ENCODE peak calls at places on chromosomes 12 and 14, in four cellular contexts. T, X, H and J are unnamed samples.

GRCh38 chr12:52949413-52950331 is 754 bp downstream of the KRT18 start:
- DNase-seq in T (peak), X (peak), H (peak), J (peak)

GRCh38 chr14:88911811-88912210 is 87.4 kb downstream of the TTC8 start:
- DNase-seq in T (no peak), X (no peak), H (no peak), J (no peak)

GRCh38 chr14:52609445-52610044 is 56.9 kb downstream of the GPR137C start:
- DNase-seq in T (no peak), X (no peak), H (no peak), J (no peak)

GRCh38 chr12:23415180-23415579 is 534.3 kb downstream of the SOX5 start:
- DNase-seq in T (no peak), X (peak), H (peak), J (no peak)

GRCh38 chr14:55412686-55413085 is 1.1 kb upstream of the ATG14 start:
- DNase-seq in T (no peak), X (no peak), H (no peak), J (peak)

GRCh38 chr12:82176761-82177490 is 181.3 kb downstream of the CCDC59 start:
- DNase-seq in T (no peak), X (peak), H (no peak), J (no peak)

GRCh38 chr12:81942588-81942987 is 183.4 kb upstream of the PPFIA2 start:
- DNase-seq in T (no peak), X (no peak), H (no peak), J (no peak)

GRCh38 chr12:120996133-120996746 is 17.9 kb downstream of the HNF1A start:
- DNase-seq in T (no peak), X (no peak), H (no peak), J (no peak)

GRCh38 chr12:59396519-59396918 is 199.3 kb upstream of the SLC16A7 start:
- DNase-seq in T (no peak), X (no peak), H (no peak), J (no peak)

GRCh38 chr14:94005324-94005723 is 8.2 kb downstream of the CCDC197 start:
- DNase-seq in T (no peak), X (peak), H (no peak), J (no peak)

GRCh38 chr14:102838531-102838930 is 61.3 kb downstream of the TRAF3 start:
- DNase-seq in T (no peak), X (no peak), H (no peak), J (no peak)

GRCh38 chr12:11727133-11727664 is 77.7 kb downstream of the ETV6 start:
- DNase-seq in T (no peak), X (no peak), H (no peak), J (no peak)

GRCh38 chr12:70535896-70536374 is 101.3 kb downstream of the PTPRB start:
- DNase-seq in T (no peak), X (no peak), H (peak), J (no peak)

GRCh38 chr14:54102051-54102456 is 145.4 kb upstream of the BMP4 start:
- DNase-seq in T (no peak), X (no peak), H (no peak), J (no peak)

GRCh38 chr14:53306267-53306721 is 153.2 kb upstream of the DDHD1 start:
- DNase-seq in T (peak), X (peak), H (peak), J (peak)

GRCh38 chr12:93336344-93336743 is 41.4 kb upstream of the NUDT4 start:
- DNase-seq in T (no peak), X (peak), H (peak), J (peak)

GRCh38 chr14:73403181-73403752 is 55.1 kb downstream of the NUMB start:
- DNase-seq in T (no peak), X (no peak), H (no peak), J (no peak)

GRCh38 chr14:104665092-104665662 is 24.2 kb upstream of the INF2 start:
- DNase-seq in T (no peak), X (peak), H (peak), J (no peak)

GRCh38 chr14:33642641-33643342 is 308.1 kb downstream of the EGLN3 start:
- DNase-seq in T (no peak), X (no peak), H (no peak), J (peak)

GRCh38 chr12:111692575-111693210 is 6.8 kb downstream of the ACAD10 start:
- DNase-seq in T (no peak), X (peak), H (peak), J (peak)

GRCh38 chr14:77979666-77980351 is 179.9 kb downstream of the ADCK1 start:
- DNase-seq in T (no peak), X (no peak), H (no peak), J (peak)

GRCh38 chr12:63909746-63910145 is 65.2 kb downstream of the SRGAP1 start:
- DNase-seq in T (no peak), X (no peak), H (no peak), J (no peak)

GRCh38 chr12:63913929-63914328 is 69.4 kb downstream of the SRGAP1 start:
- DNase-seq in T (no peak), X (no peak), H (no peak), J (no peak)

GRCh38 chr12:63915105-63915830 is 70.8 kb downstream of the SRGAP1 start:
- DNase-seq in T (no peak), X (peak), H (peak), J (peak)

GRCh38 chr12:63907561-63907960 is 63.1 kb downstream of the SRGAP1 start:
- DNase-seq in T (no peak), X (peak), H (no peak), J (no peak)

GRCh38 chr12:63911336-63911735 is 66.8 kb downstream of the SRGAP1 start:
- DNase-seq in T (no peak), X (no peak), H (no peak), J (no peak)
- H3K4me3 ChIP-seq in T (no peak), X (no peak), H (no peak), J (no peak)

GRCh38 chr12:43805857-43806736 is at the start of gene TWF1:
- DNase-seq in T (peak), X (peak), H (peak), J (peak)
- TF ChIP-seq CTCF in T (peak), X (peak), H (peak), J (peak)

GRCh38 chr12:115354476-115354890 is 670.5 kb upstream of the TBX3 start:
- DNase-seq in T (no peak), X (no peak), H (no peak), J (no peak)
- H3K4me3 ChIP-seq in T (peak), X (peak), H (peak), J (peak)

GRCh38 chr14:68446243-68447040 is 346.4 kb downstream of the ZFP36L1 start:
- DNase-seq in T (no peak), X (no peak), H (no peak), J (no peak)
- TF ChIP-seq CTCF in T (no peak), X (no peak), H (no peak), J (no peak)

GRCh38 chr12:3083949-3084348 is 6.8 kb downstream of the TSPAN9 start:
- DNase-seq in T (no peak), X (peak), H (peak), J (no peak)
- H3K4me3 ChIP-seq in T (no peak), X (no peak), H (no peak), J (no peak)

GRCh38 chr12:4099276-4099675 is 174.3 kb upstream of the CCND2 start:
- DNase-seq in T (no peak), X (no peak), H (no peak), J (no peak)
- TF ChIP-seq CTCF in T (no peak), X (no peak), H (no peak), J (no peak)